ENCODE peak calls at places on chromosome 7, in five cellular contexts. One of them, this sample, is unnamed.

GRCh38 chr7:78578701-78579100 is 780.1 kb downstream of the PHTF2 start:
- DNase-seq in ovary: no peak
- DNase-seq in T-helper 2 cell: no peak
- DNase-seq in Calu3: no peak
- DNase-seq in astrocyte of the cerebellum: no peak
- DNase-seq in this sample: no peak

GRCh38 chr7:102046373-102047117 is 229.1 kb downstream of the CUX1 start:
- DNase-seq in ovary: no peak
- DNase-seq in T-helper 2 cell: no peak
- DNase-seq in Calu3: no peak
- DNase-seq in astrocyte of the cerebellum: no peak
- DNase-seq in this sample: no peak

GRCh38 chr7:47145982-47146381 is 435.9 kb downstream of the TNS3 start:
- DNase-seq in ovary: no peak
- DNase-seq in T-helper 2 cell: no peak
- DNase-seq in Calu3: no peak
- DNase-seq in astrocyte of the cerebellum: no peak
- DNase-seq in this sample: no peak

GRCh38 chr7:24865994-24866615 is 108.8 kb upstream of the GSDME start:
- DNase-seq in ovary: no peak
- DNase-seq in T-helper 2 cell: no peak
- DNase-seq in Calu3: no peak
- DNase-seq in astrocyte of the cerebellum: no peak
- DNase-seq in this sample: no peak

GRCh38 chr7:120979765-120980499 is 8.6 kb upstream of the CPED1 start:
- DNase-seq in ovary: no peak
- DNase-seq in T-helper 2 cell: no peak
- DNase-seq in Calu3: no peak
- DNase-seq in astrocyte of the cerebellum: no peak
- DNase-seq in this sample: no peak

GRCh38 chr7:151131284-151131621 is 36.2 kb downstream of the GBX1 start:
- DNase-seq in ovary: no peak
- DNase-seq in T-helper 2 cell: no peak
- DNase-seq in Calu3: no peak
- DNase-seq in astrocyte of the cerebellum: no peak
- DNase-seq in this sample: no peak

GRCh38 chr7:133669061-133669455 is 416.2 kb downstream of the EXOC4 start:
- DNase-seq in ovary: no peak
- DNase-seq in T-helper 2 cell: no peak
- DNase-seq in Calu3: no peak
- DNase-seq in astrocyte of the cerebellum: no peak
- DNase-seq in this sample: no peak

GRCh38 chr7:27774717-27775328 is 34.9 kb downstream of the TAX1BP1 start:
- DNase-seq in ovary: no peak
- DNase-seq in T-helper 2 cell: no peak
- DNase-seq in Calu3: peak; percentile 26
- DNase-seq in astrocyte of the cerebellum: peak; percentile 12
- DNase-seq in this sample: no peak

GRCh38 chr7:146449625-146450024 is 333.0 kb downstream of the CNTNAP2 start:
- DNase-seq in ovary: no peak
- DNase-seq in T-helper 2 cell: no peak
- DNase-seq in Calu3: no peak
- DNase-seq in astrocyte of the cerebellum: no peak
- DNase-seq in this sample: no peak

GRCh38 chr7:101905203-101905865 is 87.9 kb downstream of the CUX1 start:
- DNase-seq in ovary: no peak
- DNase-seq in T-helper 2 cell: no peak
- DNase-seq in Calu3: no peak
- DNase-seq in astrocyte of the cerebellum: no peak
- DNase-seq in this sample: no peak

GRCh38 chr7:118053353-118053752 is 130.6 kb upstream of the LSM8 start:
- DNase-seq in ovary: no peak
- DNase-seq in T-helper 2 cell: no peak
- DNase-seq in Calu3: peak; percentile 15
- DNase-seq in astrocyte of the cerebellum: no peak
- DNase-seq in this sample: no peak

GRCh38 chr7:34227525-34227924 is 322.2 kb downstream of the BMPER start:
- DNase-seq in ovary: no peak
- DNase-seq in T-helper 2 cell: no peak
- DNase-seq in Calu3: no peak
- DNase-seq in astrocyte of the cerebellum: no peak
- DNase-seq in this sample: no peak

GRCh38 chr7:1664711-1665591 is 5.1 kb upstream of the ELFN1 start:
- DNase-seq in ovary: peak; percentile 34
- DNase-seq in T-helper 2 cell: peak; percentile 26
- DNase-seq in Calu3: peak; percentile 83
- DNase-seq in astrocyte of the cerebellum: peak; percentile 8
- DNase-seq in this sample: peak; percentile 29

GRCh38 chr7:92135100-92135429 is 788 bp upstream of the CYP51A1 start:
- DNase-seq in ovary: no peak
- DNase-seq in T-helper 2 cell: no peak
- DNase-seq in Calu3: no peak
- DNase-seq in astrocyte of the cerebellum: peak; percentile 3
- DNase-seq in this sample: no peak

GRCh38 chr7:127751062-127751722 is 99.2 kb downstream of the SND1 start:
- DNase-seq in ovary: no peak
- DNase-seq in T-helper 2 cell: no peak
- DNase-seq in Calu3: no peak
- DNase-seq in astrocyte of the cerebellum: peak; percentile 98
- DNase-seq in this sample: no peak

GRCh38 chr7:107690611-107691010 is 30.0 kb downstream of the SLC26A4 start:
- DNase-seq in ovary: no peak
- DNase-seq in T-helper 2 cell: no peak
- DNase-seq in Calu3: no peak
- DNase-seq in astrocyte of the cerebellum: peak; percentile 49
- DNase-seq in this sample: no peak

GRCh38 chr7:128833148-128833938 is 3.1 kb downstream of the FLNC start:
- DNase-seq in ovary: peak; percentile 67
- DNase-seq in T-helper 2 cell: no peak
- DNase-seq in Calu3: no peak
- DNase-seq in astrocyte of the cerebellum: peak; percentile 92
- DNase-seq in this sample: no peak

GRCh38 chr7:40579401-40579800 is 444.6 kb downstream of the SUGCT start:
- DNase-seq in ovary: no peak
- DNase-seq in T-helper 2 cell: no peak
- DNase-seq in Calu3: no peak
- DNase-seq in astrocyte of the cerebellum: no peak
- DNase-seq in this sample: no peak

GRCh38 chr7:100080895-100081534 is 508 bp downstream of the ZNF3 start:
- DNase-seq in ovary: no peak
- DNase-seq in T-helper 2 cell: no peak
- DNase-seq in Calu3: no peak
- DNase-seq in astrocyte of the cerebellum: no peak
- DNase-seq in this sample: no peak

GRCh38 chr7:133858311-133858710 is 268.8 kb upstream of the LRGUK start:
- DNase-seq in ovary: no peak
- DNase-seq in T-helper 2 cell: no peak
- DNase-seq in Calu3: no peak
- DNase-seq in astrocyte of the cerebellum: no peak
- DNase-seq in this sample: no peak

GRCh38 chr7:50146692-50147091 is 53.6 kb upstream of the ZPBP start:
- DNase-seq in ovary: no peak
- DNase-seq in T-helper 2 cell: no peak
- DNase-seq in Calu3: no peak
- DNase-seq in astrocyte of the cerebellum: no peak
- DNase-seq in this sample: no peak

GRCh38 chr7:51224811-51225581 is 91.6 kb downstream of the COBL start:
- DNase-seq in ovary: no peak
- DNase-seq in T-helper 2 cell: no peak
- DNase-seq in Calu3: peak; percentile 86
- DNase-seq in astrocyte of the cerebellum: no peak
- DNase-seq in this sample: no peak

GRCh38 chr7:23918856-23919255 is 208.8 kb downstream of the STK31 start:
- DNase-seq in ovary: no peak
- DNase-seq in T-helper 2 cell: no peak
- DNase-seq in Calu3: no peak
- DNase-seq in astrocyte of the cerebellum: peak; percentile 85
- DNase-seq in this sample: no peak

GRCh38 chr7:126103582-126103981 is 1149.2 kb downstream of the GRM8 start:
- DNase-seq in ovary: no peak
- DNase-seq in T-helper 2 cell: no peak
- DNase-seq in Calu3: no peak
- DNase-seq in astrocyte of the cerebellum: no peak
- DNase-seq in this sample: no peak

GRCh38 chr7:18064242-18064838 is 36.7 kb upstream of the PRPS1L1 start:
- DNase-seq in ovary: no peak
- DNase-seq in T-helper 2 cell: no peak
- DNase-seq in Calu3: peak; percentile 58
- DNase-seq in astrocyte of the cerebellum: no peak
- DNase-seq in this sample: no peak